ENCODE peak calls at places on chromosomes 12 and 14, in seven cellular contexts. K, N, W, I, G, D and X are unnamed samples.

GRCh38 chr12:100229036-100229635 is 28.5 kb downstream of the ACTR6 start:
- DNase-seq in K (no peak), N (peak; percentile 38), W (peak; percentile 76), I (no peak), G (peak; percentile 22), D (peak; percentile 7), X (no peak)

GRCh38 chr12:126761420-126761819 is 1505.5 kb upstream of the TMEM132C start:
- DNase-seq in K (no peak), N (no peak), W (no peak), I (no peak), G (no peak), D (no peak), X (no peak)

GRCh38 chr12:14810167-14810952 is 3.6 kb downstream of the SMCO3 start:
- DNase-seq in K (no peak), N (no peak), W (no peak), I (peak; percentile 8), G (no peak), D (no peak), X (no peak)

GRCh38 chr12:130384234-130384633 is 46.5 kb downstream of the PIWIL1 start:
- DNase-seq in K (no peak), N (no peak), W (no peak), I (no peak), G (no peak), D (no peak), X (no peak)

GRCh38 chr14:49962616-49963015 is 69.7 kb downstream of the ARF6 start:
- DNase-seq in K (no peak), N (no peak), W (peak; percentile 97), I (no peak), G (peak; percentile 57), D (no peak), X (no peak)

GRCh38 chr12:123384994-123385376 is 1.1 kb downstream of the KMT5A start:
- DNase-seq in K (no peak), N (no peak), W (peak; percentile 68), I (no peak), G (peak; percentile 84), D (peak; percentile 39), X (no peak)

GRCh38 chr12:65596514-65597010 is 227.7 kb upstream of the HMGA2 start:
- DNase-seq in K (no peak), N (no peak), W (peak; percentile 99), I (no peak), G (peak; percentile 39), D (no peak), X (no peak)

GRCh38 chr12:31118347-31118830 is 44.7 kb downstream of the DDX11 start:
- DNase-seq in K (peak; percentile 68), N (peak; percentile 49), W (no peak), I (no peak), G (no peak), D (peak; percentile 66), X (peak; percentile 72)

GRCh38 chr12:16531623-16532022 is 74.3 kb downstream of the LMO3 start:
- DNase-seq in K (peak; percentile 52), N (no peak), W (no peak), I (no peak), G (no peak), D (no peak), X (peak; percentile 4)

GRCh38 chr12:48001426-48002178 is 2.7 kb downstream of the COL2A1 start:
- DNase-seq in K (peak; percentile 90), N (peak; percentile 76), W (peak; percentile 58), I (no peak), G (peak; percentile 72), D (peak; percentile 83), X (peak; percentile 77)

GRCh38 chr14:23640524-23641141 is 4.5 kb downstream of the DHRS2 start:
- DNase-seq in K (no peak), N (peak; percentile 53), W (peak; percentile 72), I (no peak), G (peak; percentile 63), D (peak; percentile 48), X (peak; percentile 24)

GRCh38 chr12:42039146-42039545 is 105.5 kb downstream of the GXYLT1 start:
- DNase-seq in K (no peak), N (no peak), W (peak; percentile 67), I (no peak), G (peak; percentile 83), D (peak; percentile 27), X (no peak)

GRCh38 chr12:49146406-49146805 is 15.2 kb upstream of the TUBA1B start:
- DNase-seq in K (no peak), N (no peak), W (no peak), I (no peak), G (peak; percentile 17), D (no peak), X (no peak)

GRCh38 chr14:84622357-84622756 is 907.6 kb upstream of the FLRT2 start:
- DNase-seq in K (no peak), N (no peak), W (no peak), I (no peak), G (no peak), D (no peak), X (no peak)

GRCh38 chr14:31189346-31190219 is 18.0 kb downstream of the HECTD1 start:
- DNase-seq in K (no peak), N (no peak), W (no peak), I (no peak), G (peak; percentile 23), D (no peak), X (no peak)

GRCh38 chr12:110585231-110585799 is 2.2 kb upstream of the PPTC7 start:
- DNase-seq in K (peak; percentile 44), N (peak; percentile 16), W (peak; percentile 43), I (no peak), G (peak; percentile 74), D (peak; percentile 26), X (no peak)
- TF ChIP-seq EZH2phosphoT487 in K (no peak), N (no peak), W (no peak), I (no peak), G (no peak), D (no peak), X (no peak)

DNA sequence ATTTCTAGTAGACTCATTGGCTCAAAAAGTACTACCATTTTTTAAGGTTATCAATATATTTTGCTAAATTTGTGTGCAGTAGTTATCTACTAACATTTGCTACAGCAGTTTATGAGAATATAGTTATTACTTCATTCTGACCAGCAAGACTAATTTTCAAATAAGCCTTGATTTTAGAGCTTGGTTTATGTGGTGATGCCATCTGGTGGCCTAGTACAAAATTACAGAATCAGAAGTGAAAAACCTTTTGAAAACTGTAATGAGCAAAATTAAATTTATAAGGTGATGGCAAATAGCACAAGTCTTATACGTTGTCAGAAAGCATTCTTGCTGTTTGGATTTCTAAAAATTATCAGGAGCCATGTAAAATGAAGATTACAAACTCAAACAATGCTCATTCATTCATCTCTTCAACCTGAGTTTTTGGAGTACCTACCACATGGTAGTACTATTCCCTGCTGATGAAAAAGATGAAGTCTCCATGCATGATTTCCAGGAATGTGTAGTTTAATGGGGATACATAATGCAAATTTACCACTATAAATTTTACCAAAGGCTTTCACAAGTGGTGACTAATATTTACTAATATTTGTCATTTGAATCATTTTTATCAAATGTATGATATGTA is 51.0 kb downstream of the MAGOHB start:
- DNase-seq in K (peak; percentile 16), N (peak; percentile 32), W (peak; percentile 87), I (peak; percentile 40), G (peak; percentile 53), D (peak; percentile 44), X (peak; percentile 20)
- TF ChIP-seq EZH2phosphoT487 in K (no peak), N (no peak), W (no peak), I (no peak), G (no peak), D (no peak), X (no peak)

GRCh38 chr12:34368079-34368478 is 345.8 kb downstream of the ALG10 start:
- DNase-seq in K (no peak), N (no peak), W (no peak), I (no peak), G (no peak), D (no peak), X (no peak)

GRCh38 chr12:34361721-34362316 is 339.5 kb downstream of the ALG10 start:
- DNase-seq in K (no peak), N (no peak), W (no peak), I (no peak), G (no peak), D (no peak), X (no peak)

GRCh38 chr12:34358198-34358597 is 335.9 kb downstream of the ALG10 start:
- DNase-seq in K (no peak), N (no peak), W (no peak), I (no peak), G (no peak), D (no peak), X (no peak)

GRCh38 chr12:34357791-34358190 is 335.5 kb downstream of the ALG10 start:
- DNase-seq in K (no peak), N (no peak), W (no peak), I (no peak), G (no peak), D (no peak), X (no peak)

DNA sequence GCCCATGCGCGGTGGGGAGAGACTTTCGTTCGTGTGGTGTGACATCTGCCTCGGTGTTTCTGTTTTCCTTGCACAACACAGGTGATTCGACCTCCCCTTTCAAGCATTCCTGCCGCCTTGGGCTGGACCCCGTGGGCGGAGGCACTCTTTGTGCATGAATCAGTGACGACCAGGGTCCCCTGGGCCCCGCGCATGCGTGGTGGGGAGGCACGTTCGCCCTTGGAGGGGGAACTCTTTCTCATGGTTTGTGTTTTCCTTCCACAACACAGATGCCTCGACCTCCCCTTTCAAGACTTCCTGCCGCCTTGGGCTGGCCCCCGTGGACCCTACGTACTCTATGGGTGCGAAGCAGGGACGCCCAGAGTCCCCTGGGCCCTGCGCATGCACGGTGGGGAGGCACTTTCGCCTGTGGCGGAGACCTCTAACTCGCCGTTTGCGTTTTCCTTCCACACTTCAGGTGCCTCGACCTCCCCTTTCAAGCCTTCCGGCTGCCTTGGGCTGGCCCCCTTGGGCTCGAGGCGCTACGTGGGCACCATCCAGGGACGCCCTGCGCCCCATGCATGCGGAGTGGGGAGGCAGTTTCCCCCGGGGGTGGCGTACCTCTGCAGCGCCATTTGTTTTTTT is 340.9 kb downstream of the ALG10 start:
- DNase-seq in K (no peak), N (no peak), W (peak; percentile 26), I (no peak), G (no peak), D (no peak), X (peak; percentile 59)
- TF ChIP-seq EZH2phosphoT487 in K (no peak), N (no peak), W (no peak), I (no peak), G (no peak), D (no peak), X (no peak)

GRCh38 chr12:29153231-29153630 is 4.2 kb downstream of the FAR2 start:
- DNase-seq in K (no peak), N (no peak), W (no peak), I (peak; percentile 33), G (no peak), D (peak; percentile 76), X (no peak)

GRCh38 chr12:29148958-29149690 is at the start of gene FAR2:
- DNase-seq in K (peak; percentile 66), N (peak; percentile 63), W (peak; percentile 69), I (peak; percentile 56), G (peak; percentile 65), D (peak; percentile 75), X (peak; percentile 85)

GRCh38 chr12:29152223-29152868 is 3.3 kb downstream of the FAR2 start:
- DNase-seq in K (no peak), N (no peak), W (no peak), I (peak; percentile 56), G (no peak), D (no peak), X (no peak)

GRCh38 chr12:29148065-29148957 is 767 bp upstream of the FAR2 start:
- DNase-seq in K (peak; percentile 13), N (peak; percentile 19), W (peak; percentile 55), I (no peak), G (peak; percentile 61), D (no peak), X (peak; percentile 80)

GRCh38 chr12:29149691-29150382 is 759 bp downstream of the FAR2 start:
- DNase-seq in K (peak; percentile 14), N (no peak), W (no peak), I (no peak), G (no peak), D (peak; percentile 47), X (no peak)
- TF ChIP-seq EZH2phosphoT487 in K (no peak), N (no peak), W (no peak), I (no peak), G (no peak), D (no peak), X (no peak)